ENCODE peak calls at places on chromosomes 12 and 14, in four cellular contexts. J, W, P and V are unnamed samples.

GRCh38 chr14:22602853-22603252 is 4.8 kb downstream of the ABHD4 start:
- DNase-seq in J (peak), W (no peak), P (peak), V (no peak)

GRCh38 chr14:90275455-90275814 is 19.1 kb downstream of the PSMC1 start:
- DNase-seq in W (no peak), J (no peak), P (no peak), V (no peak)

GRCh38 chr14:45227566-45227965 is 25.4 kb downstream of the MIS18BP1 start:
- DNase-seq in J (no peak), P (no peak), W (no peak), V (no peak)

GRCh38 chr12:6915023-6915788 is 826 bp downstream of the ENO2 start:
- DNase-seq in J (no peak), W (no peak), P (peak), V (no peak)

GRCh38 chr12:65631621-65632111 is 192.6 kb upstream of the HMGA2 start:
- DNase-seq in J (peak), P (peak), W (no peak), V (peak)

GRCh38 chr12:4118601-4119156 is 154.9 kb upstream of the CCND2 start:
- DNase-seq in W (no peak), P (no peak), J (no peak), V (no peak)

GRCh38 chr14:20799955-20800544 is 2.6 kb downstream of the RNASE1 start:
- DNase-seq in W (no peak), P (no peak), J (no peak), V (no peak)

GRCh38 chr12:9699898-9700605 is 30.5 kb downstream of the CLEC2D start:
- DNase-seq in J (no peak), W (no peak), P (peak), V (no peak)

GRCh38 chr12:40011775-40012129 is 94.1 kb downstream of the SLC2A13 start:
- DNase-seq in W (no peak), J (no peak), P (no peak), V (no peak)

GRCh38 chr14:60508363-60508706 is 611 bp upstream of the SIX6 start:
- DNase-seq in J (no peak), W (no peak), P (no peak), V (no peak)

GRCh38 chr12:81617915-81618314 is 141.2 kb downstream of the PPFIA2 start:
- DNase-seq in W (no peak), P (no peak), J (no peak), V (no peak)

GRCh38 chr12:11886339-11886738 is 184.4 kb upstream of the BCL2L14 start:
- DNase-seq in W (no peak), J (no peak), P (no peak), V (no peak)

GRCh38 chr12:121858662-121859572 is at the start of gene HPD:
- DNase-seq in W (no peak), J (peak), P (peak), V (peak)

GRCh38 chr12:121784460-121784859 is 9.0 kb downstream of the RHOF start:
- DNase-seq in W (no peak), J (peak), P (peak), V (peak)

GRCh38 chr14:90642239-90642717 is 174.0 kb downstream of the TTC7B start:
- DNase-seq in W (no peak), J (peak), P (no peak), V (peak)

GRCh38 chr14:95314609-95315008 is 5.1 kb downstream of the CLMN start:
- DNase-seq in P (peak), W (no peak), J (peak), V (peak)

GRCh38 chr14:93655078-93655750 is 133.1 kb downstream of the PRIMA1 start:
- DNase-seq in W (peak), P (peak), J (peak), V (peak)